ENCODE peak calls at places on chromosome 16, in eight cellular contexts. R, M, E, S, U, I, A and O are unnamed samples.

GRCh38 chr16:24747425-24747824 is 18.0 kb downstream of the TNRC6A start:
- DNase-seq in R (no peak), A (no peak), M (no peak), U (no peak), I (no peak), E (no peak), S (no peak), O (no peak)

GRCh38 chr16:87094246-87094865 is 222.8 kb downstream of the C16orf95 start:
- DNase-seq in R (no peak), E (no peak), S (peak; percentile 66), U (no peak), A (no peak), I (no peak), M (no peak), O (no peak)

GRCh38 chr16:3810198-3810664 is 70.3 kb downstream of the CREBBP start:
- DNase-seq in U (no peak), M (no peak), A (no peak), R (no peak), S (peak; percentile 65), I (no peak), E (no peak), O (no peak)

GRCh38 chr16:57131351-57131970 is 39.1 kb downstream of the CPNE2 start:
- DNase-seq in M (no peak), U (no peak), S (no peak), A (no peak), I (no peak), R (no peak), E (no peak), O (no peak)

GRCh38 chr16:87469186-87469585 is 23.6 kb downstream of the ZCCHC14 start:
- DNase-seq in A (no peak), M (no peak), E (no peak), I (no peak), S (no peak), U (no peak), R (no peak), O (no peak)

GRCh38 chr16:31869511-31870201 is 4.0 kb upstream of the ZNF267 start:
- DNase-seq in M (no peak), S (peak; percentile 78), A (peak; percentile 62), U (no peak), R (peak; percentile 83), I (peak; percentile 63), E (peak; percentile 80), O (no peak)

GRCh38 chr16:49631521-49632041 is 224.3 kb downstream of the ZNF423 start:
- DNase-seq in M (no peak), U (no peak), S (no peak), R (peak; percentile 31), I (peak; percentile 59), A (no peak), E (no peak), O (no peak)

GRCh38 chr16:88617268-88618031 is 20.9 kb upstream of the IL17C start:
- DNase-seq in R (no peak), U (no peak), A (no peak), I (no peak), M (no peak), E (no peak), S (no peak), O (no peak)

GRCh38 chr16:29009050-29009837 is 24.4 kb downstream of the LAT start:
- DNase-seq in M (no peak), U (no peak), A (no peak), E (no peak), R (no peak), I (no peak), S (no peak), O (no peak)

DNA sequence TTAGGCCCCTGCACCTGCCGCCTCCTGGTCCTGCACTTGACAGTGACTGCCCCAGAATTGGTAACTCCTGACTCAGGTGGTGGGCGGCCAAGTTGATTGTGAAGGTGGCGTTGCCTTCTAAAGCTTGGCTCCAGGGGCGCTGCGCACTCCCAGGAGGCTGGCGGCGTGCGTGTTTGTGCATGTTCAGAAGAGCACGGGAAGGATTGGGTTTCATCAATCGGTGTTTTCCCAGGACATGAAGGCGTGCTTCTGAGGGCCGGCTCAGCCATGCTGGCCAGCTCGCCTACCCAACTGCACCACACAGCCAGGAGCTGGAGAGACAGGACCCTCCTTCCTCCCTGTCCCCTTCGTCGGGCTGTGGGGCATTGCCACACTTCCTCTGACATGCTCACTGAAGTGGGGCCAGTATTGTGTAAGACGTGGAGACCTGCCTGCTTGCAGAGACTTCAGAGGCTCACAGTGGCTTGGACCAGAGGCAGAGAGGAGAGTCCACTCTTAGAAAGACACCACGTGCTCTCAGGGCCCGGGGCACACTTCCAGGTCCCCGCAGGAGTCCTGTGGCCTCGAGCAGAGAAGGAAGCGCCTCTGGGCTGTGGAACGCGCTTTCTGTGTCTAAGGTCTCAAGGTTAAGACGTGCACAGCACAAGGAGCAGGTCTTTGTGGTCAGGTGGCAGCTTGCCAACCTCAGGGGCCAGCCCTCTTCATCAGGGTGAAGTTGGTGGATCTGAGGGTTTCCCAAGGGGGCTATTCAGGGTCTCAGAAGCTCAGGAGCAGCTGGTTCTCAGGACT is 2.8 kb downstream of the RAB40C start:
- DNase-seq in M (no peak), R (peak; percentile 83), E (no peak), U (no peak), I (peak; percentile 59), A (no peak), S (no peak), O (no peak)
- TF ChIP-seq CTCF in M (no peak), R (no peak), E (no peak), U (no peak), I (no peak), A (no peak), S (no peak), O (no peak)

DNA sequence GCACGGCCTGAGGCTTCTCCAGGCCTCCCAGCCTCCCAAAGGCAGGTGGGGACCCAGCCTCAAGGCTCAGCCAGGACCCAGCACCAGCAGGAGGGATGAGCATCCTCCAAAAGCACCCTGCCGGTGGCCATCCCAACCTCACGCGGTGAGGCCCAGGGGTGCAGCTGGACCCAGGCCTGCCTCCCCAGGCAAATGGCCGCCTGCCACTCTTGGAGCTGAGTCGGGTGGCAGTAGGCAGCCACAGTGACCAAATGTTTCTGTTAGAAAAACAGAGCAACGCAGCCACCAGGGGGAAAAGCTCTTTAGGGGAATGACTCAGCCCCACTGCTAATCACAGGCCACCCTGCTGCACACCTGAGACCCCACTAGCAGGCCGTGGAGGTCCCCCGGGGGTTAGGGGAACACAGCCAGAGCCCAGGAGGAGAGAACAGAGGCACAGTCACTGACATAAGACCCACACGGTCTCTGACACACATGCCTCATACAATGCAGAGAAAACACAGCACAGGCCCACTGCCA is 12.5 kb downstream of the BCAR1 start:
- DNase-seq in U (peak; percentile 10), S (no peak), E (no peak), M (no peak), I (no peak), R (no peak), A (no peak), O (no peak)
- TF ChIP-seq CTCF in U (no peak), S (no peak), E (no peak), M (peak; percentile 40), I (peak; percentile 13), R (peak; percentile 37), A (no peak), O (peak; percentile 16)

GRCh38 chr16:62711797-62712196 is 675.6 kb upstream of the CDH8 start:
- DNase-seq in R (no peak), A (no peak), M (no peak), U (peak; percentile 35), I (no peak), S (peak; percentile 16), E (no peak), O (no peak)
- TF ChIP-seq CTCF in R (no peak), A (no peak), M (no peak), U (no peak), I (no peak), S (peak; percentile 17), E (no peak), O (no peak)

GRCh38 chr16:58430718-58431117 is 38.4 kb downstream of the GINS3 start:
- DNase-seq in I (no peak), M (no peak), E (no peak), A (no peak), S (no peak), U (no peak), R (no peak), O (no peak)

GRCh38 chr16:58440094-58440493 is 47.8 kb downstream of the GINS3 start:
- DNase-seq in U (no peak), S (no peak), R (no peak), E (no peak), A (no peak), I (no peak), M (no peak), O (no peak)

GRCh38 chr16:58433569-58433951 is 41.3 kb downstream of the GINS3 start:
- DNase-seq in M (no peak), I (no peak), E (no peak), A (no peak), S (no peak), U (no peak), R (no peak), O (no peak)

DNA sequence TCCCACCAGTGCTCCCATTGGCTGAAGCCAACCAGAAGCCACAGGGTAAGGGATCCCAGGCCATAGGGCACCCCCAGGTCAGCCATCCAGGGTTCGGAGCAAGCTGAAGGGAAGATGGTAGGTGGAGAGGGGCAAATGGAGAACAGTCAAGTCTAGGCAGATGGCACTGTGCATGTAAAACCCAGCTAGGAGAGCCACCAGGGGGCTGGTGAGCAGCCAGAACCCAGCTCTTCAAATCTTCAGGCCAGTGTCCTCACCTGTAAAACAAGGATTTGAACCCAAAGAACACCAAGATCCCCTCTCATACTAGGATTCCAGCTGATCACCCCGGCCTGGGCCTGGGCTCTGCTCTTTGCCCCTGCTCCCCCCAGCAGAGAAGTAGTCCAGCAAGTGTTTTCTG is 43.5 kb downstream of the GINS3 start:
- DNase-seq in I (no peak), E (no peak), U (no peak), S (no peak), A (no peak), R (no peak), M (no peak), O (no peak)
- TF ChIP-seq CTCF in I (no peak), E (no peak), U (no peak), S (no peak), A (no peak), R (no peak), M (no peak), O (no peak)

GRCh38 chr16:72467157-72467759 is 295.3 kb upstream of the PMFBP1 start:
- DNase-seq in R (peak; percentile 81), A (peak; percentile 17), U (no peak), E (peak; percentile 44), S (peak; percentile 61), I (peak; percentile 71), M (no peak), O (no peak)
- TF ChIP-seq CTCF in R (peak; percentile 78), A (peak; percentile 68), U (no peak), E (peak; percentile 47), S (peak; percentile 50), I (peak; percentile 72), M (peak; percentile 77), O (peak; percentile 75)

GRCh38 chr16:15523092-15523541 is 88.7 kb downstream of the BMERB1 start:
- DNase-seq in U (peak; percentile 18), I (no peak), E (peak; percentile 10), A (no peak), S (peak; percentile 30), R (no peak), M (no peak), O (no peak)
- TF ChIP-seq CTCF in U (no peak), I (no peak), E (peak; percentile 23), A (no peak), S (peak; percentile 19), R (no peak), M (no peak), O (no peak)